ENCODE peak calls at places on chromosome 5, in eight cellular contexts. D, N, R, W, Q, I, J and F are unnamed samples.

GRCh38 chr5:45639038-45639437 is 57.1 kb downstream of the HCN1 start:
- DNase-seq in R (no peak), W (peak; percentile 41), J (no peak), N (no peak), D (no peak), Q (no peak), I (no peak), F (peak; percentile 2)

GRCh38 chr5:93622240-93622885 is 39.3 kb downstream of the NR2F1 start:
- DNase-seq in R (peak; percentile 53), D (no peak), N (no peak), Q (no peak), W (peak; percentile 17), J (no peak), I (peak; percentile 43), F (peak; percentile 87)

GRCh38 chr5:509632-510185 is 14.5 kb downstream of the SLC9A3 start:
- DNase-seq in D (no peak), J (no peak), W (no peak), Q (no peak), I (no peak), N (no peak), R (no peak), F (no peak)

GRCh38 chr5:86997501-86997900 is 270.2 kb upstream of the RASA1 start:
- DNase-seq in J (no peak), Q (no peak), W (no peak), D (no peak), I (no peak), R (peak; percentile 48), N (no peak), F (peak; percentile 21)

GRCh38 chr5:40716590-40716989 is 36.9 kb downstream of the PTGER4 start:
- DNase-seq in D (no peak), J (no peak), W (no peak), I (no peak), N (no peak), Q (no peak), R (no peak), F (no peak)

GRCh38 chr5:160245506-160246100 is 16.3 kb downstream of the FABP6 start:
- DNase-seq in J (no peak), R (no peak), N (no peak), I (no peak), Q (no peak), W (no peak), D (no peak), F (no peak)

GRCh38 chr5:96565843-96566242 is 96.3 kb upstream of the CAST start:
- DNase-seq in Q (no peak), D (no peak), W (peak; percentile 12), I (no peak), J (no peak), R (peak; percentile 78), N (no peak), F (peak; percentile 81)

GRCh38 chr5:54696931-54697330 is 179.4 kb downstream of the SNX18 start:
- DNase-seq in J (no peak), Q (no peak), N (no peak), R (no peak), W (no peak), D (no peak), I (no peak), F (no peak)

GRCh38 chr5:171806976-171807823 is 21.6 kb downstream of the SMIM23 start:
- DNase-seq in W (peak; percentile 57), J (no peak), Q (no peak), R (no peak), N (no peak), D (no peak), I (no peak), F (peak; percentile 22)